ENCODE peak calls at places on chromosome 4, in seven cellular contexts. S is SK-N-SH, Q is prostate gland, Y is sigmoid colon, O is GM23338, A is suprapubic skin, B is HL-60. P is an unnamed sample.
A peak's percentile ranks its signal among the peaks of the same experiment; 100 is the strongest.

GRCh38 chr4:1775731-1776500 is 17.2 kb upstream of the FGFR3 start:
- DNase-seq in Y (no peak), B (no peak), S (peak; percentile 75), A (no peak), Q (no peak), O (no peak), P (no peak)

GRCh38 chr4:8108991-8109390 is 49.6 kb downstream of the ABLIM2 start:
- DNase-seq in Q (no peak), S (no peak), A (no peak), B (no peak), O (no peak), Y (no peak), P (no peak)

GRCh38 chr4:94653984-94654609 is 103.7 kb upstream of the BMPR1B start:
- DNase-seq in Q (no peak), Y (no peak), O (no peak), S (no peak), A (no peak), B (no peak), P (no peak)

GRCh38 chr4:8537041-8537461 is 43.1 kb upstream of the GPR78 start:
- DNase-seq in O (no peak), A (no peak), Q (peak; percentile 71), B (no peak), Y (peak; percentile 85), S (no peak), P (no peak)

GRCh38 chr4:144562019-144562740 is 83.8 kb upstream of the HHIP start:
- DNase-seq in O (peak; percentile 59), A (no peak), B (no peak), S (no peak), Y (no peak), Q (no peak), P (no peak)

GRCh38 chr4:53781614-53782467 is 190.6 kb upstream of the LNX1 start:
- DNase-seq in O (no peak), Y (no peak), B (no peak), Q (no peak), S (no peak), A (no peak), P (no peak)

GRCh38 chr4:149765630-149766029 is 50.0 kb downstream of the IQCM start:
- DNase-seq in A (no peak), Y (no peak), Q (no peak), B (peak; percentile 76), S (no peak), O (no peak), P (no peak)

GRCh38 chr4:22187203-22187835 is 238.7 kb upstream of the KCNIP4 start:
- DNase-seq in S (no peak), O (no peak), A (no peak), Y (no peak), Q (no peak), B (no peak), P (no peak)

GRCh38 chr4:52704133-52704532 is 45.0 kb upstream of the USP46 start:
- DNase-seq in O (no peak), A (no peak), S (no peak), B (no peak), Q (no peak), Y (no peak), P (no peak)

GRCh38 chr4:155009288-155009687 is 199.1 kb upstream of the NPY2R start:
- DNase-seq in A (no peak), Y (no peak), O (no peak), B (no peak), Q (no peak), S (no peak), P (no peak)

GRCh38 chr4:176920694-176921093 is 128.0 kb upstream of the VEGFC start:
- DNase-seq in Y (no peak), A (no peak), O (no peak), B (no peak), Q (no peak), S (no peak), P (no peak)

GRCh38 chr4:101730291-101731117 is 60.0 kb upstream of the BANK1 start:
- DNase-seq in S (peak; percentile 50), Y (peak; percentile 79), O (peak; percentile 81), Q (peak; percentile 63), A (peak; percentile 79), B (peak; percentile 6), P (no peak)

GRCh38 chr4:183448436-183448835 is 4.0 kb downstream of the CDKN2AIP start:
- DNase-seq in O (no peak), B (no peak), Q (no peak), A (no peak), S (no peak), Y (no peak), P (no peak)

GRCh38 chr4:72568959-72569718 is at the start of gene ADAMTS3:
- DNase-seq in B (no peak), Q (peak; percentile 59), S (peak; percentile 89), A (peak; percentile 80), Y (peak; percentile 81), O (peak; percentile 92), P (no peak)
- TF ChIP-seq POLR2AphosphoS5 in B (no peak), Q (no peak), S (no peak), A (no peak), Y (peak; percentile 24), O (peak; percentile 19), P (no peak)

GRCh38 chr4:72169861-72170260 is 138.1 kb downstream of the NPFFR2 start:
- DNase-seq in Q (no peak), A (no peak), B (no peak), O (no peak), S (no peak), Y (no peak), P (no peak)

DNA sequence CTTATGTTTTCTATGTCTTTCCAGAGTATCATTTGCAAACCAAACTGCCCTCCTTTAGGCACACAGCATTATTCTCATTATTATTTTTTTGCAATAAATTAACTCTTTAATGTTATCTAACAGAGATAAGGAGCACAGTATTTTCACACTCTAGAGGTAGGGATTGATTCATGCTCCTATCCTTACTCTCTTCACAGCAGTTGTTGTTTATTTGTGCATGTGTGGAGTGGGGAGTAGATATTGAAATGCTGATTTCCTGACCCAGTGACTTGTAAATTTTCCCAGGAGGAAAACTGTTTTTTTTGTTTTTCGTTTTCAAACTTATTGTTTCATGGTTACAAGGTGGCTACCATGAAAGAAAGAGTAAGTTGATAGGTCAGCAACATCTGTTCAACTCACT is 140.0 kb downstream of the NPFFR2 start:
- DNase-seq in Q (no peak), Y (no peak), B (no peak), O (no peak), S (no peak), A (no peak), P (no peak)
- TF ChIP-seq CTCF in Q (no peak), Y (no peak), B (no peak), O (no peak), S (no peak), A (no peak), P (no peak)

GRCh38 chr4:37976991-37977470 is 16.8 kb downstream of the PTTG2 start:
- DNase-seq in O (peak; percentile 85), B (peak; percentile 49), Q (peak; percentile 57), A (peak; percentile 87), Y (peak; percentile 91), S (peak; percentile 93), P (no peak)
- TF ChIP-seq POLR2AphosphoS5 in O (peak; percentile 50), B (peak; percentile 59), Q (no peak), A (no peak), Y (no peak), S (no peak), P (no peak)

DNA sequence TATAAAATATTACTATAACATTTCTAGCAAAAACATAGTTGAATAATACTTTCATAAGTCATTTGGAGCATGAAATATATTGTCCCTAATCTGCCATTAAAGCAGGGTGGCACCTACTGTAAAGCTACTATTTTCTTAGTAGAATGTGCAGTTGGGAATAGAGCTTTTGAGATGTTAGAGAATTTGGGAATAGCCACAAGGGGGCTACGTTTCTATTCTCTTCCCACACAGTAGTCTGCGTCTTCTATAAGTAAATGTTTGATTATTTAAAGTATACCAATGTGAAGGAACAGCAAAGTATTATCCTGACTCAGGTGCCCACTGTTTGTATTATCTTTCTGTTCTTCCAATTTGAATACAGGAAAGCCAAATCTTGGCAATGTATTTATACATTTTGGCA is 323.2 kb upstream of the GIMD1 start:
- DNase-seq in B (no peak), A (no peak), Q (no peak), S (peak; percentile 16), Y (no peak), O (peak; percentile 53), P (no peak)
- TF ChIP-seq CTCF in B (no peak), A (no peak), Q (no peak), S (peak; percentile 47), Y (no peak), O (peak; percentile 59), P (no peak)

GRCh38 chr4:25862411-25863346 is at the start of gene SEL1L3:
- DNase-seq in Y (no peak), B (no peak), O (peak; percentile 89), Q (peak; percentile 23), S (peak; percentile 84), A (no peak), P (no peak)
- TF ChIP-seq POLR2AphosphoS5 in Y (no peak), B (no peak), O (peak; percentile 19), Q (no peak), S (no peak), A (no peak), P (no peak)

GRCh38 chr4:113371061-113371460 is 321.6 kb downstream of the ANK2 start:
- DNase-seq in A (no peak), S (no peak), O (no peak), Y (no peak), B (no peak), Q (no peak), P (no peak)
- TF ChIP-seq CTCF in A (no peak), S (no peak), O (no peak), Y (no peak), B (no peak), Q (no peak), P (no peak)

DNA sequence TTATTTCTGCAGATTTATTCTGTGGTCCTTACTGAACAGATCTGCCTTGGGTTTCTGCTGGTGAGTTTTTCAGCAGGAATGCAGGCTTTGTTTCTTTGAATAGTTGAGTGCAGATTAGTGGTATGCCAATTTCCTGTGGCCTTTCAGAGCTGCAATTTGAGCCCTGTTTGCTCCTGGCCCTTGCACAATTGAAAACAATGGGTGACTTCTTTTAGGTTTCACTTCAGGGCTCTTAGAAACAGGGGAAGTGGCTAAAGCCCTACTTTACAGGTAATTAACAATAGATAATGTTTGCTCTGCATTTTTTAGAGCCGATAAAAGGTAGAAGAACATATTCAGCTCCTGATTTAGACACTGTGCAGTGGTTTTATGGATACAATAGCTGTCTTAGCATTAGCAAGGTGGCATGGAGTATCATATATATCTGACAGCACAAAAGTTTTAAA is 21.9 kb downstream of the SPRY1 start:
- DNase-seq in A (no peak), Q (peak; percentile 62), S (no peak), Y (no peak), O (peak; percentile 93), B (no peak), P (no peak)
- TF ChIP-seq POLR2AphosphoS5 in A (no peak), Q (peak; percentile 74), S (peak; percentile 81), Y (no peak), O (no peak), B (no peak), P (no peak)

GRCh38 chr4:17468638-17469221 is 43.2 kb downstream of the QDPR start:
- DNase-seq in Q (no peak), A (no peak), Y (no peak), S (peak; percentile 33), B (no peak), O (peak; percentile 67), P (no peak)
- TF ChIP-seq CTCF in Q (no peak), A (peak; percentile 39), Y (peak; percentile 42), S (peak; percentile 51), B (peak; percentile 0), O (peak; percentile 45), P (peak; percentile 44)

GRCh38 chr4:11773798-11774197 is 345.1 kb upstream of the HS3ST1 start:
- DNase-seq in B (no peak), A (no peak), O (no peak), Q (no peak), S (no peak), Y (no peak), P (no peak)
- TF ChIP-seq POLR2AphosphoS5 in B (no peak), A (no peak), O (no peak), Q (no peak), S (no peak), Y (no peak), P (no peak)

P was measured in vagina.